ENCODE peak calls at places on chromosomes 13 and 19, in eight cellular contexts. H, C, P, Z, O, I, V and R are unnamed samples.

GRCh38 chr19:49613374-49613773 is 22.4 kb downstream of the PRR12 start:
- DNase-seq in H (no peak), C (no peak), P (no peak), Z (no peak), O (no peak), I (no peak), V (no peak), R (no peak)

GRCh38 chr19:44856438-44857083 is 10.5 kb downstream of the NECTIN2 start:
- DNase-seq in H (no peak), C (no peak), P (no peak), Z (no peak), O (no peak), I (no peak), V (no peak), R (no peak)

GRCh38 chr19:3506384-3507340 is 551 bp downstream of the FZR1 start:
- DNase-seq in H (peak; percentile 12), C (no peak), P (peak; percentile 43), Z (no peak), O (no peak), I (peak; percentile 23), V (no peak), R (no peak)

GRCh38 chr19:3338541-3339181 is 27.7 kb upstream of the NFIC start:
- DNase-seq in H (no peak), C (no peak), P (no peak), Z (no peak), O (peak; percentile 80), I (no peak), V (peak; percentile 47), R (no peak)

GRCh38 chr13:113639661-113640262 is 18.2 kb downstream of the ATP4B start:
- DNase-seq in H (no peak), C (no peak), P (no peak), Z (no peak), O (peak; percentile 45), I (no peak), V (no peak), R (peak; percentile 81)

GRCh38 chr13:40409278-40409677 is 257.2 kb downstream of the FOXO1 start:
- DNase-seq in H (no peak), C (no peak), P (no peak), Z (no peak), O (no peak), I (no peak), V (no peak), R (no peak)

GRCh38 chr19:36207605-36208252 is 6.7 kb downstream of the ZNF565 start:
- DNase-seq in H (no peak), C (no peak), P (no peak), Z (no peak), O (no peak), I (no peak), V (no peak), R (no peak)

GRCh38 chr13:99919132-99919531 is 52.4 kb downstream of the ZIC5 start:
- DNase-seq in H (no peak), C (no peak), P (no peak), Z (no peak), O (no peak), I (no peak), V (no peak), R (no peak)

GRCh38 chr13:108786578-108787100 is 157.2 kb downstream of the MYO16 start:
- DNase-seq in H (no peak), C (no peak), P (no peak), Z (no peak), O (no peak), I (no peak), V (no peak), R (no peak)

GRCh38 chr13:97141564-97142005 is 80.5 kb upstream of the MBNL2 start:
- DNase-seq in H (peak; percentile 21), C (no peak), P (peak; percentile 20), Z (peak; percentile 17), O (no peak), I (peak; percentile 18), V (no peak), R (no peak)

GRCh38 chr19:33622809-33623511 is 1.2 kb downstream of the CHST8 start:
- DNase-seq in H (no peak), C (no peak), P (peak; percentile 23), Z (no peak), O (no peak), I (peak; percentile 23), V (no peak), R (no peak)

GRCh38 chr19:920051-920857 is 3.1 kb downstream of the KISS1R start:
- DNase-seq in H (no peak), C (no peak), P (peak; percentile 45), Z (no peak), O (no peak), I (no peak), V (no peak), R (no peak)

GRCh38 chr13:113034451-113035208 is 65.6 kb downstream of the MCF2L start:
- DNase-seq in H (peak; percentile 53), C (no peak), P (peak; percentile 60), Z (no peak), O (no peak), I (peak; percentile 62), V (peak; percentile 32), R (no peak)

GRCh38 chr13:75901509-75901908 is 265.4 kb downstream of the LMO7 start:
- DNase-seq in H (no peak), C (no peak), P (no peak), Z (no peak), O (no peak), I (no peak), V (no peak), R (no peak)

GRCh38 chr19:16420781-16421386 is 50.9 kb downstream of the EPS15L1 start:
- DNase-seq in H (no peak), C (no peak), P (peak; percentile 95), Z (no peak), O (no peak), I (no peak), V (peak; percentile 75), R (no peak)

GRCh38 chr19:14517840-14518505 is at the start of gene DNAJB1:
- DNase-seq in H (peak; percentile 57), C (no peak), P (peak; percentile 78), Z (peak; percentile 46), O (peak; percentile 73), I (peak; percentile 66), V (peak; percentile 87), R (peak; percentile 93)

GRCh38 chr13:111646464-111646855 is 326.0 kb downstream of the TEX29 start:
- DNase-seq in H (no peak), C (no peak), P (no peak), Z (no peak), O (no peak), I (no peak), V (no peak), R (no peak)

GRCh38 chr19:5150331-5150901 is 181.5 kb downstream of the KDM4B start:
- DNase-seq in H (no peak), C (peak; percentile 1), P (no peak), Z (no peak), O (no peak), I (no peak), V (peak; percentile 8), R (peak; percentile 83)

GRCh38 chr19:53132231-53132991 is at the start of gene ZNF415:
- DNase-seq in H (peak; percentile 45), C (peak; percentile 25), P (peak; percentile 92), Z (peak; percentile 81), O (peak; percentile 82), I (peak; percentile 75), V (peak; percentile 87), R (peak; percentile 94)

GRCh38 chr19:55812449-55812848 is 19.4 kb downstream of the NLRP11 start:
- DNase-seq in H (no peak), C (no peak), P (no peak), Z (no peak), O (no peak), I (no peak), V (no peak), R (no peak)

GRCh38 chr19:8654591-8655339 is 24.3 kb downstream of the NFILZ start:
- DNase-seq in H (no peak), C (no peak), P (peak; percentile 69), Z (peak; percentile 61), O (no peak), I (peak; percentile 58), V (peak; percentile 58), R (peak; percentile 88)

GRCh38 chr19:54523403-54523802 is 20.8 kb downstream of the LAIR2 start:
- DNase-seq in H (no peak), C (no peak), P (no peak), Z (no peak), O (no peak), I (no peak), V (no peak), R (no peak)

GRCh38 chr13:29583073-29583785 is 12.3 kb downstream of the SLC7A1 start:
- DNase-seq in H (no peak), C (no peak), P (no peak), Z (no peak), O (no peak), I (no peak), V (no peak), R (no peak)

GRCh38 chr13:51760592-51760991 is 43.4 kb downstream of the DHRS12 start:
- DNase-seq in H (no peak), C (no peak), P (no peak), Z (no peak), O (no peak), I (no peak), V (no peak), R (no peak)

GRCh38 chr19:34837262-34837661 is 64.2 kb upstream of the ZNF599 start:
- DNase-seq in H (no peak), C (no peak), P (no peak), Z (no peak), O (no peak), I (peak; percentile 24), V (peak; percentile 59), R (peak; percentile 64)

GRCh38 chr19:18589380-18590272 is 1.0 kb downstream of the REX1BD start:
- DNase-seq in H (peak; percentile 50), C (no peak), P (peak; percentile 81), Z (peak; percentile 58), O (peak; percentile 70), I (peak; percentile 76), V (peak; percentile 71), R (no peak)
- TF ChIP-seq CTCF in H (peak; percentile 39), C (peak; percentile 29), P (peak; percentile 29), Z (no peak), O (no peak), I (no peak), V (peak; percentile 38), R (peak; percentile 1)

DNA sequence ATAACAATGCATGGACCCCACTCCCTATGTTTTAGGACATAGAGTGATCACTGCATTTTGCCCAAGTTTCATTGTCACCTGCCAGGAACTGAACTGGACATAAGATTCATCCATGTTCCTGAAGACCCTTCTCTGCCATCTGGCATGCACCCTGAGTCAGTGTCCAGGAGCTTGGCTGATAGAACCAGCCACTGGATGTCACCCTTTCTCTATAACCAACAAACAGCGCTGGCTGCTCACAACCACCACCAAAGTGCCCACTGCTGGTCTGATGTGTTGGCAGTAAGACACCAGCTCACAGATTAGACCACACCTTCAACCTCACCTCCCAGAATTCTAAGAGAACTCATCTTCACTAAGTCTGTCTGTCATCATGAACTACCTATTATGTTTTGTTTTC is 333.4 kb downstream of the ITGBL1 start:
- DNase-seq in H (no peak), C (no peak), P (peak; percentile 61), Z (no peak), O (no peak), I (peak; percentile 49), V (peak; percentile 14), R (no peak)
- TF ChIP-seq CTCF in H (no peak), C (no peak), P (no peak), Z (peak; percentile 39), O (no peak), I (no peak), V (peak; percentile 51), R (peak; percentile 62)

GRCh38 chr13:59261928-59262488 is 901.7 kb downstream of the DIAPH3 start:
- DNase-seq in H (no peak), C (no peak), P (peak; percentile 60), Z (no peak), O (no peak), I (peak; percentile 8), V (no peak), R (no peak)
- TF ChIP-seq CTCF in H (no peak), C (no peak), P (peak; percentile 72), Z (peak; percentile 56), O (no peak), I (peak; percentile 27), V (peak; percentile 35), R (peak; percentile 41)

GRCh38 chr13:101115762-101116161 is 300.5 kb downstream of the NALCN start:
- DNase-seq in H (no peak), C (no peak), P (no peak), Z (no peak), O (no peak), I (no peak), V (no peak), R (no peak)
- TF ChIP-seq CTCF in H (peak; percentile 19), C (no peak), P (no peak), Z (no peak), O (no peak), I (no peak), V (no peak), R (peak; percentile 69)